ENCODE peak calls at places on chromosomes 5 and 9, in six cellular contexts. One of them, this sample, is unnamed.

GRCh38 chr9:98998441-98999151 is 54.9 kb downstream of the COL15A1 start:
- DNase-seq in IMR-90: peak
- DNase-seq in GM23248: peak
- DNase-seq in fibroblast of lung: peak
- DNase-seq in tibial nerve: peak
- DNase-seq in HL-60: no peak
- DNase-seq in this sample: peak

GRCh38 chr5:122112733-122113558 is 16.4 kb upstream of the ZNF474 start:
- DNase-seq in tibial nerve: no peak
- DNase-seq in IMR-90: no peak
- DNase-seq in GM23248: no peak
- DNase-seq in fibroblast of lung: no peak
- DNase-seq in HL-60: no peak
- DNase-seq in this sample: no peak

GRCh38 chr9:116391306-116391900 is 237.8 kb downstream of the PAPPA start:
- DNase-seq in GM23248: peak
- DNase-seq in IMR-90: peak
- DNase-seq in tibial nerve: no peak
- DNase-seq in HL-60: no peak
- DNase-seq in fibroblast of lung: peak
- DNase-seq in this sample: no peak

GRCh38 chr5:177319913-177320588 is 8.4 kb upstream of the MXD3 start:
- DNase-seq in fibroblast of lung: no peak
- DNase-seq in GM23248: no peak
- DNase-seq in tibial nerve: no peak
- DNase-seq in HL-60: no peak
- DNase-seq in IMR-90: no peak
- DNase-seq in this sample: no peak

GRCh38 chr5:134651531-134651930 is 2.9 kb downstream of the SEC24A start:
- DNase-seq in IMR-90: peak
- DNase-seq in fibroblast of lung: no peak
- DNase-seq in tibial nerve: no peak
- DNase-seq in GM23248: peak
- DNase-seq in HL-60: no peak
- DNase-seq in this sample: no peak

GRCh38 chr9:131762356-131762932 is 22.6 kb upstream of the RAPGEF1 start:
- DNase-seq in HL-60: peak
- DNase-seq in IMR-90: peak
- DNase-seq in GM23248: peak
- DNase-seq in fibroblast of lung: peak
- DNase-seq in tibial nerve: peak
- DNase-seq in this sample: peak

GRCh38 chr5:91468643-91469422 is 85.7 kb upstream of the ARRDC3 start:
- DNase-seq in HL-60: peak
- DNase-seq in GM23248: no peak
- DNase-seq in fibroblast of lung: peak
- DNase-seq in IMR-90: no peak
- DNase-seq in tibial nerve: no peak
- DNase-seq in this sample: no peak

GRCh38 chr5:173625686-173626500 is 9.4 kb upstream of the BOD1 start:
- DNase-seq in IMR-90: no peak
- DNase-seq in GM23248: no peak
- DNase-seq in HL-60: no peak
- DNase-seq in fibroblast of lung: no peak
- DNase-seq in tibial nerve: no peak
- DNase-seq in this sample: no peak

GRCh38 chr9:132984202-132985062 is 5.9 kb downstream of the GFI1B start:
- DNase-seq in tibial nerve: no peak
- DNase-seq in GM23248: no peak
- DNase-seq in IMR-90: no peak
- DNase-seq in fibroblast of lung: no peak
- DNase-seq in HL-60: no peak
- DNase-seq in this sample: no peak

GRCh38 chr5:15948225-15948624 is 231.4 kb downstream of the MARCHF11 start:
- DNase-seq in tibial nerve: no peak
- DNase-seq in IMR-90: peak
- DNase-seq in fibroblast of lung: no peak
- DNase-seq in GM23248: peak
- DNase-seq in HL-60: no peak
- DNase-seq in this sample: no peak

GRCh38 chr9:95570150-95570549 is 53.4 kb upstream of the PTCH1 start:
- DNase-seq in GM23248: peak
- DNase-seq in fibroblast of lung: peak
- DNase-seq in tibial nerve: no peak
- DNase-seq in HL-60: no peak
- DNase-seq in IMR-90: peak
- DNase-seq in this sample: no peak

GRCh38 chr5:76402880-76403712 is at the start of gene IQGAP2:
- DNase-seq in fibroblast of lung: peak
- DNase-seq in tibial nerve: peak
- DNase-seq in IMR-90: peak
- DNase-seq in GM23248: peak
- DNase-seq in HL-60: peak
- DNase-seq in this sample: peak

GRCh38 chr5:142654578-142655042 is 31.3 kb downstream of the FGF1 start:
- DNase-seq in HL-60: no peak
- DNase-seq in GM23248: no peak
- DNase-seq in fibroblast of lung: no peak
- DNase-seq in tibial nerve: no peak
- DNase-seq in IMR-90: no peak
- DNase-seq in this sample: no peak

GRCh38 chr5:72452515-72453259 is 54.5 kb downstream of the ZNF366 start:
- DNase-seq in tibial nerve: peak
- DNase-seq in HL-60: no peak
- DNase-seq in fibroblast of lung: peak
- DNase-seq in IMR-90: peak
- DNase-seq in GM23248: peak
- DNase-seq in this sample: no peak

GRCh38 chr5:150542933-150543445 is 35.1 kb downstream of the NDST1 start:
- DNase-seq in HL-60: no peak
- DNase-seq in IMR-90: no peak
- DNase-seq in tibial nerve: no peak
- DNase-seq in GM23248: no peak
- DNase-seq in fibroblast of lung: no peak
- DNase-seq in this sample: no peak

GRCh38 chr5:56450766-56451165 is 217.6 kb upstream of the ANKRD55 start:
- DNase-seq in IMR-90: no peak
- DNase-seq in HL-60: no peak
- DNase-seq in tibial nerve: no peak
- DNase-seq in GM23248: no peak
- DNase-seq in fibroblast of lung: no peak
- DNase-seq in this sample: no peak

GRCh38 chr9:76911971-76912370 is 6.1 kb upstream of the PRUNE2 start:
- DNase-seq in GM23248: no peak
- DNase-seq in fibroblast of lung: no peak
- DNase-seq in HL-60: no peak
- DNase-seq in tibial nerve: no peak
- DNase-seq in IMR-90: no peak
- DNase-seq in this sample: no peak

GRCh38 chr5:154611341-154611767 is 133.3 kb upstream of the HAND1 start:
- DNase-seq in HL-60: no peak
- DNase-seq in tibial nerve: no peak
- DNase-seq in IMR-90: peak
- DNase-seq in fibroblast of lung: peak
- DNase-seq in GM23248: peak
- DNase-seq in this sample: no peak

GRCh38 chr5:135206862-135207261 is 172.8 kb upstream of the PITX1 start:
- DNase-seq in tibial nerve: no peak
- DNase-seq in IMR-90: no peak
- DNase-seq in fibroblast of lung: no peak
- DNase-seq in GM23248: no peak
- DNase-seq in HL-60: no peak
- DNase-seq in this sample: no peak

GRCh38 chr5:93915142-93915553 is 173.7 kb upstream of the POU5F2 start:
- DNase-seq in tibial nerve: no peak
- DNase-seq in GM23248: peak
- DNase-seq in fibroblast of lung: peak
- DNase-seq in HL-60: no peak
- DNase-seq in IMR-90: peak
- DNase-seq in this sample: no peak

GRCh38 chr5:40877371-40877988 is 31.8 kb upstream of the C7 start:
- DNase-seq in IMR-90: no peak
- DNase-seq in tibial nerve: no peak
- DNase-seq in fibroblast of lung: no peak
- DNase-seq in HL-60: no peak
- DNase-seq in GM23248: no peak
- DNase-seq in this sample: no peak

GRCh38 chr9:84140535-84141101 is 160.0 kb downstream of the RMI1 start:
- DNase-seq in IMR-90: peak
- DNase-seq in HL-60: no peak
- DNase-seq in tibial nerve: no peak
- DNase-seq in GM23248: peak
- DNase-seq in fibroblast of lung: peak
- DNase-seq in this sample: no peak

GRCh38 chr9:134408939-134409737 is 82.9 kb downstream of the RXRA start:
- DNase-seq in fibroblast of lung: no peak
- DNase-seq in GM23248: no peak
- DNase-seq in HL-60: peak
- DNase-seq in IMR-90: no peak
- DNase-seq in tibial nerve: no peak
- DNase-seq in this sample: no peak

GRCh38 chr5:81633916-81634315 is 117.0 kb downstream of the SSBP2 start:
- DNase-seq in fibroblast of lung: no peak
- DNase-seq in HL-60: no peak
- DNase-seq in tibial nerve: no peak
- DNase-seq in GM23248: no peak
- DNase-seq in IMR-90: no peak
- DNase-seq in this sample: no peak

GRCh38 chr9:99092643-99093491 is 12.0 kb upstream of the TGFBR1 start:
- DNase-seq in tibial nerve: no peak
- DNase-seq in IMR-90: no peak
- DNase-seq in HL-60: no peak
- DNase-seq in fibroblast of lung: no peak
- DNase-seq in GM23248: no peak
- DNase-seq in this sample: no peak

GRCh38 chr9:86413966-86414880 is 60.0 kb upstream of the TUT7 start:
- DNase-seq in fibroblast of lung: peak
- DNase-seq in IMR-90: peak
- DNase-seq in GM23248: peak
- DNase-seq in HL-60: no peak
- DNase-seq in tibial nerve: no peak
- DNase-seq in this sample: no peak

GRCh38 chr9:127979333-127980055 is 1.3 kb downstream of the EEIG1 start:
- DNase-seq in IMR-90: peak
- DNase-seq in GM23248: peak
- DNase-seq in tibial nerve: no peak
- DNase-seq in HL-60: no peak
- DNase-seq in fibroblast of lung: peak
- DNase-seq in this sample: peak
- H3K27ac ChIP-seq in IMR-90: peak
- H3K27ac ChIP-seq in GM23248: peak
- H3K27ac ChIP-seq in tibial nerve: peak
- H3K27ac ChIP-seq in HL-60: no peak
- H3K27ac ChIP-seq in fibroblast of lung: peak
- H3K27ac ChIP-seq in this sample: peak

DNA sequence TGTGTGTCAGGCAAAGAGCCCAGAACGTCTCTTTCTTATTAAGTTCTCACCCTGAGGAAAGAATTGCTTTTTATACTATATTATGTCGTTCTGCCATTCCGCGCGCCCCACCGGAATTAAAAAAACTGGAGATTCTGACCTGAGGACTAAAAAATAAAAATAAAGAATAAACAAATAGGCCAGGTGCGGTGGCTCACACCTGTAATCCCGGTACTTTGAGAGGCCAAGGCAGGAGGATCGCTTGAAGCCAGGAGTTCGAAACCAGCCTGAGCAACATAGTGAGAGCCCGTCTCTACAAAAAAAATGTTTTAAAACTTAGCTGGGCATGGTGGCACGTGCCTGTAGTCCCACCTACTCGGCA is 677 bp upstream of the DYNC2I2 start:
- DNase-seq in GM23248: no peak
- DNase-seq in fibroblast of lung: no peak
- DNase-seq in IMR-90: no peak
- DNase-seq in HL-60: no peak
- DNase-seq in tibial nerve: no peak
- DNase-seq in this sample: no peak
- H3K27ac ChIP-seq in GM23248: peak
- H3K27ac ChIP-seq in fibroblast of lung: peak
- H3K27ac ChIP-seq in IMR-90: peak
- H3K27ac ChIP-seq in HL-60: peak
- H3K27ac ChIP-seq in tibial nerve: peak
- H3K27ac ChIP-seq in this sample: peak

DNA sequence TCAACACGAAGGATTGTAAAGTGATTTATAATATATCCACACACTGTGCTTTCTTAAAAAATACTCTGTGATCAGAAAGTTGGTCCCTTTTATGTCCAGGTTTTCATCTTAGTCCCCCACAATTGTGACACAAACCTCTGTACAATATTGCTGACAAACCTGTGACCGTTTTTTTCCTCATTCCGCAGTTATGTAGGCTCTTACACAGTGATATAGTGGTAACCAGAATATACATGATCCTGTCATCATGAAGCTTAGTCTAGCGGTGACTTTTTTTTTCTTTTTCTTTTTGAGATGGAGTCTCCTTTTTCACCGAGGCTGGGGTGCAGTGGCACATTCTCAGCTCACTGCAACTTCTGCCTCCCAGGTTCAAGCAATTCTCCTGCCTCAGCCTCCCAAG is 8.7 kb downstream of the ANP32B start:
- DNase-seq in GM23248: no peak
- DNase-seq in tibial nerve: no peak
- DNase-seq in fibroblast of lung: no peak
- DNase-seq in IMR-90: no peak
- DNase-seq in HL-60: no peak
- DNase-seq in this sample: no peak
- H3K27ac ChIP-seq in GM23248: no peak
- H3K27ac ChIP-seq in tibial nerve: no peak
- H3K27ac ChIP-seq in fibroblast of lung: no peak
- H3K27ac ChIP-seq in IMR-90: no peak
- H3K27ac ChIP-seq in HL-60: peak
- H3K27ac ChIP-seq in this sample: no peak

DNA sequence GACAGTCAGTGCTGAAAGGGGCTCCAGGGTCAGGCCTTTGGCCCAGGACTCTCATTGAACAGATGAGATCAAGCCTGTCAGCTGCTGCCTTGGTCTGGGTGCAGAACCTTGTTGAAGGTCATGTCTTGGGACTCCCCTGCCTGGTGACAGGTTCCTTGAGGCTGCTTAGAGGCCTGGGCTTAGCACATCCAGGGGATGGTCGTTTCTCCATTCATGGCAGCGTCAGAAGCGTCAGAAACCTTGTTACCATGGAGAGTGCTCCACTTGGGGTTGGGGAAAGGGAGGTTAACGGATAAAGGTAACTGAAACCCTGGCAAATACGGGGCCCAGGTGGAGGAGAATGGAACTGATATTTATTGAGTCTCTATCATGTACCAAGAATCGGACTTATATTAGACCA is 8.8 kb downstream of the ARPC5L start:
- DNase-seq in GM23248: no peak
- DNase-seq in fibroblast of lung: no peak
- DNase-seq in HL-60: no peak
- DNase-seq in IMR-90: no peak
- DNase-seq in tibial nerve: no peak
- DNase-seq in this sample: no peak
- H3K27ac ChIP-seq in GM23248: peak
- H3K27ac ChIP-seq in fibroblast of lung: peak
- H3K27ac ChIP-seq in HL-60: peak
- H3K27ac ChIP-seq in IMR-90: peak
- H3K27ac ChIP-seq in tibial nerve: no peak
- H3K27ac ChIP-seq in this sample: no peak

This sample was measured in substantia nigra.